ENCODE peak calls at places on chromosomes 6 and 20, in four cellular contexts. One of them, this sample, is unnamed.

GRCh38 chr6:159595173-159595572 is 97.9 kb downstream of the SOD2 start:
- DNase-seq in B cell: no peak
- DNase-seq in mucosa of descending colon: no peak
- DNase-seq in endothelial cell: no peak
- DNase-seq in this sample: peak; percentile 65

GRCh38 chr6:164928366-164929154 is 380.8 kb downstream of the C6orf118 start:
- DNase-seq in B cell: no peak
- DNase-seq in mucosa of descending colon: no peak
- DNase-seq in endothelial cell: no peak
- DNase-seq in this sample: peak; percentile 7

GRCh38 chr20:32167552-32167951 is 40.0 kb downstream of the PLAGL2 start:
- DNase-seq in endothelial cell: no peak
- DNase-seq in B cell: no peak
- DNase-seq in mucosa of descending colon: no peak
- DNase-seq in this sample: no peak

GRCh38 chr6:159762681-159763293 is 942 bp downstream of the ACAT2 start:
- DNase-seq in mucosa of descending colon: no peak
- DNase-seq in endothelial cell: no peak
- DNase-seq in B cell: peak; percentile 39
- DNase-seq in this sample: no peak

GRCh38 chr6:135423649-135424128 is 73.9 kb downstream of the AHI1 start:
- DNase-seq in mucosa of descending colon: no peak
- DNase-seq in endothelial cell: no peak
- DNase-seq in B cell: peak; percentile 8
- DNase-seq in this sample: peak; percentile 63

GRCh38 chr6:118693562-118693961 is 42.2 kb upstream of the CEP85L start:
- DNase-seq in mucosa of descending colon: no peak
- DNase-seq in endothelial cell: no peak
- DNase-seq in B cell: no peak
- DNase-seq in this sample: no peak

GRCh38 chr20:20743511-20744169 is 31.2 kb upstream of the RALGAPA2 start:
- DNase-seq in endothelial cell: peak; percentile 60
- DNase-seq in mucosa of descending colon: peak; percentile 64
- DNase-seq in B cell: no peak
- DNase-seq in this sample: peak; percentile 14

GRCh38 chr20:61500791-61501321 is 248.8 kb downstream of the CDH4 start:
- DNase-seq in B cell: no peak
- DNase-seq in mucosa of descending colon: no peak
- DNase-seq in endothelial cell: peak; percentile 21
- DNase-seq in this sample: no peak

GRCh38 chr20:4633780-4634179 is 87.9 kb upstream of the PRND start:
- DNase-seq in B cell: no peak
- DNase-seq in endothelial cell: no peak
- DNase-seq in mucosa of descending colon: no peak
- DNase-seq in this sample: peak; percentile 65

GRCh38 chr20:39651645-39652340 is 689.6 kb downstream of the DHX35 start:
- DNase-seq in endothelial cell: no peak
- DNase-seq in B cell: no peak
- DNase-seq in mucosa of descending colon: no peak
- DNase-seq in this sample: no peak

GRCh38 chr6:100923481-100923880 is 42.4 kb upstream of the ASCC3 start:
- DNase-seq in endothelial cell: no peak
- DNase-seq in mucosa of descending colon: no peak
- DNase-seq in B cell: no peak
- DNase-seq in this sample: no peak

DNA sequence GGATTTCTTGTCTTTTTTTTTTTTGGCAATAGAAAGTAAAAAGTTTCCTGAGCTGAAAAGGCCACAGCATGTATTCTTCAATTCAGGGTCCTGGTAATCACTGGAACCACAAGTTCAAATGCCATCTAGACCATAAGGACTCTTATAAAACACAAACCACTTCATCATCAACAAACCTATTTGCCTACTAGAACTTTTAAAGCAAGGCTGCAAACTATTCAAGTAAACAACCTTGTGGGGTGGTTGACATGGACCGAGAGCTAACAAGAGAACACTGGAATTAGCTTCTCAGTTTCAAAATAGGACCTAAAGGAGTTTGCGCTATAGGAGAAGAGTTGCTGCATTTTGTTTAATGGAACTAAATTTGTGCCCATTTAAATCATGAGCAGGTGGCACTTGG is 215.9 kb downstream of the ATXN1 start:
- DNase-seq in mucosa of descending colon: no peak
- DNase-seq in B cell: no peak
- DNase-seq in endothelial cell: no peak
- DNase-seq in this sample: no peak
- TF ChIP-seq CTCF in mucosa of descending colon: no peak
- TF ChIP-seq CTCF in B cell: no peak
- TF ChIP-seq CTCF in endothelial cell: no peak
- TF ChIP-seq CTCF in this sample: no peak

DNA sequence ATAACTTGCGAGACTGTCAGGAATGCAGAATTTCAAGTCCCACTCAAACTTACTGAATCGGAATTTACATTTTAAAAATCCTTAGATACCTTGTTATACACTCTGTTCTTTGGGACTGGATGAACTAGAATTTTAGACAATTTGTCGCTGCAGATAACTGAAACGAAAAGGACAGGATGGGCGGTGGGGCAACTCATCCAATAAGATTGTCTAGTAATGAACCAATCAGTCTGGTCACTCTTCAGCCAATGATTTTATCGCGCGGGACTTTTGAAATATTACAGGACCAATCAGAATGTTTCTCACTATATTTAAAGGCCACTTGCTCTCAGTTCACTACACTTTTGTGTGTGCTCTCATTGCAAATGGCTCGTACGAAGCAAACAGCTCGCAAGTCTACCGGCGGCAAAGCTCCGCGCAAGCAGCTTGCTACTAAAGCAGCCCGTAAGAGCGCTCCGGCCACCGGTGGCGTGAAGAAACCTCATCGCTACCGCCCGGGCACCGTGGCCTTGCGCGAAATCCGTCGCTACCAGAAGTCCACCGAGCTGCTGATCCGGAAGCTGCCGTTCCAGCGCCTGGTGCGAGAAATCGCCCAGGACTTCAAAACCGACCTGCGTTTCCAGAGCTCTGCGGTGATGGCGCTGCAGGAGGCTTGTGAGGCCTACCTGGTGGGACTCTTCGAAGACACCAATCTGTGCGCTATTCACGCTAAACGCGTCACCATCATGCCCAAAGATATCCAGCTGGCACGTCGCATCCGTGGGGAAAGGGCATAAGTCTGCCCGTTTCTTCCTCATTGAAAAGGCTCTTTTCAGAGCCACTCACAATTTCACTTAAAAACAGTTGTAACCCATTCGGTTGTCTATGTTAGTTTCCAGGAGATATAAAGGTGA is 41.9 kb upstream of the HFE start:
- DNase-seq in endothelial cell: peak; percentile 65
- DNase-seq in B cell: peak; percentile 81
- DNase-seq in mucosa of descending colon: peak; percentile 76
- DNase-seq in this sample: peak; percentile 96
- TF ChIP-seq CTCF in endothelial cell: no peak
- TF ChIP-seq CTCF in B cell: no peak
- TF ChIP-seq CTCF in mucosa of descending colon: no peak
- TF ChIP-seq CTCF in this sample: peak; percentile 10

GRCh38 chr6:11950109-11950508 is 62.0 kb upstream of the HIVEP1 start:
- DNase-seq in B cell: no peak
- DNase-seq in mucosa of descending colon: no peak
- DNase-seq in endothelial cell: no peak
- DNase-seq in this sample: no peak

GRCh38 chr6:11947569-11947968 is 64.5 kb upstream of the HIVEP1 start:
- DNase-seq in mucosa of descending colon: no peak
- DNase-seq in B cell: no peak
- DNase-seq in endothelial cell: no peak
- DNase-seq in this sample: no peak

GRCh38 chr6:11944111-11944510 is 68.0 kb upstream of the HIVEP1 start:
- DNase-seq in endothelial cell: no peak
- DNase-seq in mucosa of descending colon: no peak
- DNase-seq in B cell: no peak
- DNase-seq in this sample: no peak

GRCh38 chr6:11943060-11943459 is 69.1 kb upstream of the HIVEP1 start:
- DNase-seq in endothelial cell: no peak
- DNase-seq in mucosa of descending colon: no peak
- DNase-seq in B cell: no peak
- DNase-seq in this sample: no peak

DNA sequence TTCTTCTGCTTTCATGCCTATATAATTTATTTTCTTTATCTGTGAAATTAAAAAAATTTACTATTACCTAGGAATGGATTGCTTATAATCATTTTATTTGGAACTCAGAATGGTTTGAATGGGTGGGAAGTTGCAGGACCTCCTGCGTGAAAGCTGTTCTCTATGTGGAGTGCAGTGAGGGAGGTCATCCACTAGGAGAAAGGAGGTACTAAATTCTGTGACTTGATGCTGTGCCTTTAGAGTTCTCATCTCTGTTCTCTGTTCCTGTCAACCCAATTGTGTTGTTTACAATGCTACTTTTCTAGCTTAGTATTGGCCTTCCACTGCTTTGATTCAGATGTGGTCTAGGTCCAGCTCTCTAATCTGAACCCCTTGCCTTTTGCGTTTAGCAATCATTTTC is 65.0 kb upstream of the HIVEP1 start:
- DNase-seq in mucosa of descending colon: no peak
- DNase-seq in endothelial cell: no peak
- DNase-seq in B cell: no peak
- DNase-seq in this sample: no peak
- TF ChIP-seq CTCF in mucosa of descending colon: no peak
- TF ChIP-seq CTCF in endothelial cell: no peak
- TF ChIP-seq CTCF in B cell: peak; percentile 41
- TF ChIP-seq CTCF in this sample: peak; percentile 23

GRCh38 chr20:36571564-36572504 is 1.6 kb upstream of the TGIF2 start:
- DNase-seq in mucosa of descending colon: no peak
- DNase-seq in endothelial cell: peak; percentile 17
- DNase-seq in B cell: no peak
- DNase-seq in this sample: no peak

GRCh38 chr20:36572701-36573102 is 695 bp upstream of the TGIF2 start:
- DNase-seq in mucosa of descending colon: peak; percentile 39
- DNase-seq in B cell: peak; percentile 55
- DNase-seq in endothelial cell: peak; percentile 31
- DNase-seq in this sample: no peak

GRCh38 chr20:36573798-36574277 is 441 bp downstream of the TGIF2 start:
- DNase-seq in mucosa of descending colon: peak; percentile 57
- DNase-seq in endothelial cell: peak; percentile 37
- DNase-seq in B cell: peak; percentile 91
- DNase-seq in this sample: no peak

GRCh38 chr20:36574278-36575065 is 1.1 kb downstream of the TGIF2 start:
- DNase-seq in mucosa of descending colon: peak; percentile 67
- DNase-seq in B cell: peak; percentile 74
- DNase-seq in endothelial cell: peak; percentile 52
- DNase-seq in this sample: no peak

GRCh38 chr20:36573103-36573797 is at the start of gene TGIF2:
- DNase-seq in B cell: peak; percentile 99
- DNase-seq in endothelial cell: peak; percentile 96
- DNase-seq in mucosa of descending colon: peak; percentile 85
- DNase-seq in this sample: peak; percentile 81
- TF ChIP-seq CTCF in B cell: no peak
- TF ChIP-seq CTCF in endothelial cell: no peak
- TF ChIP-seq CTCF in mucosa of descending colon: no peak
- TF ChIP-seq CTCF in this sample: no peak

GRCh38 chr6:15516923-15517560 is 145.8 kb downstream of the DTNBP1 start:
- DNase-seq in B cell: no peak
- DNase-seq in endothelial cell: no peak
- DNase-seq in mucosa of descending colon: peak; percentile 16
- DNase-seq in this sample: no peak
- TF ChIP-seq CTCF in B cell: no peak
- TF ChIP-seq CTCF in endothelial cell: no peak
- TF ChIP-seq CTCF in mucosa of descending colon: no peak
- TF ChIP-seq CTCF in this sample: no peak

DNA sequence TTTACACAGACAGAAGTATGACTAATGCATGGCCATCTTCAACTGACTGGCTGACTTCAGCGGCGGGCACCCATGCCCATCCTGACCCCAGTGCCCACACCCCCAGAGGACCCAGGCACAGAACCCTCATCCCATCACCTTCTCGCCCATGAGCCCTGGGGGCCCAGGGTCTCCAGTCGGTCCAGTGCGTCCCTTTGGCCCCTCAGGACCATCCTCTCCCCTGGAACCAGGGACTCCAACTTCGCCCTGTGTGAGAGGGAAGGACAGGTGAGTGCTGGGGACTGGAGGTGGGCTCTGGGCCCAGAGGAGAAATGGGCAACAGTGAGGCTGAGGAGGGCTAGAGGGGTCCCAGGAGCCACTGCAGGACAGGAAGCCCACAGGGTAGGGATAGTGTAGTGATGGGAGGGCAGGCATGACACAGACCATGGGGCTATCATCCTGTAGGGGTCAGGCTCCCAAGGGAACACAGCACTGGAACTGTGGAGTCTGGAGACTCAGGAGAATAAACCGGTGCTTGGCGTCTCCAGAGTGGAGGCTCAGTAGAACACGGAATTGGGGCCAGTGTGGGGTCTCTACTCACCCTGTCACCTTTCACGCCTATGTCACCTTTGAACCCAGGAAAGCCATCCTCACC is 16.7 kb downstream of the COL11A2 start:
- DNase-seq in mucosa of descending colon: no peak
- DNase-seq in endothelial cell: no peak
- DNase-seq in B cell: no peak
- DNase-seq in this sample: no peak
- TF ChIP-seq CTCF in mucosa of descending colon: no peak
- TF ChIP-seq CTCF in endothelial cell: no peak
- TF ChIP-seq CTCF in B cell: no peak
- TF ChIP-seq CTCF in this sample: peak; percentile 9

GRCh38 chr6:106883808-106884262 is 90.7 kb downstream of the CD24 start:
- DNase-seq in B cell: no peak
- DNase-seq in endothelial cell: no peak
- DNase-seq in mucosa of descending colon: no peak
- DNase-seq in this sample: no peak
- TF ChIP-seq CTCF in B cell: no peak
- TF ChIP-seq CTCF in endothelial cell: no peak
- TF ChIP-seq CTCF in mucosa of descending colon: no peak
- TF ChIP-seq CTCF in this sample: no peak

GRCh38 chr6:68317366-68317765 is 317.7 kb upstream of the ADGRB3 start:
- DNase-seq in endothelial cell: no peak
- DNase-seq in B cell: no peak
- DNase-seq in mucosa of descending colon: no peak
- DNase-seq in this sample: no peak

DNA sequence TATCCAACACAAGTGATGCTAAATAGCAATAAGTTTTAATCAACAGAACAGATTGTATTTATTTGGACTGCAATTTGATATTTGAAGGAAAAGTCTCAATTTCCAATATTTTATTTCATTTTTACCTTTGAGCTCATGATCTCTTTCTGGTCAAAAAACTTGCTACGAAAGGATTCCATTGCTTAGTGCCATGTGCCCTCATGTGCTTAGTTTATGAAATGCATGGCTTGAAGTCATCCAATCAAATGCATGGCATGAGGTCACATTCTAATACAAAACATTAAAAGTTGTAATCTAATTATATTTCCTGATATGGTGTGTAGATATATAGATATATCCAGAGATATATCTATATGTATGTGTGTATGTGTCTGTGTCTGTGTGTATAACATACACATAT is 321.2 kb upstream of the ADGRB3 start:
- DNase-seq in endothelial cell: no peak
- DNase-seq in B cell: no peak
- DNase-seq in mucosa of descending colon: no peak
- DNase-seq in this sample: peak; percentile 46
- TF ChIP-seq CTCF in endothelial cell: no peak
- TF ChIP-seq CTCF in B cell: no peak
- TF ChIP-seq CTCF in mucosa of descending colon: no peak
- TF ChIP-seq CTCF in this sample: peak; percentile 56

GRCh38 chr6:82331031-82331773 is 32.4 kb upstream of the TPBG start:
- DNase-seq in endothelial cell: no peak
- DNase-seq in mucosa of descending colon: no peak
- DNase-seq in B cell: no peak
- DNase-seq in this sample: peak; percentile 40
- TF ChIP-seq CTCF in endothelial cell: no peak
- TF ChIP-seq CTCF in mucosa of descending colon: no peak
- TF ChIP-seq CTCF in B cell: no peak
- TF ChIP-seq CTCF in this sample: peak; percentile 53